ENCODE peak calls at places on chromosome 14, in five cellular contexts. One of them, this sample, is unnamed.
A peak's percentile ranks its signal among the peaks of the same experiment; 100 is the strongest.

GRCh38 chr14:74459289-74459946 is 33.4 kb upstream of the SYNDIG1L start:
- DNase-seq in GM23338: peak; percentile 81
- DNase-seq in cardiac muscle cell: peak; percentile 47
- DNase-seq in heart right ventricle: no peak
- DNase-seq in astrocyte: peak; percentile 23
- DNase-seq in this sample: peak; percentile 64

GRCh38 chr14:88533203-88533602 is 21.6 kb downstream of the PTPN21 start:
- DNase-seq in GM23338: peak; percentile 41
- DNase-seq in cardiac muscle cell: no peak
- DNase-seq in heart right ventricle: no peak
- DNase-seq in astrocyte: no peak
- DNase-seq in this sample: no peak

GRCh38 chr14:51035611-51036192 is 59.2 kb downstream of the TRIM9 start:
- DNase-seq in GM23338: no peak
- DNase-seq in cardiac muscle cell: no peak
- DNase-seq in heart right ventricle: no peak
- DNase-seq in astrocyte: no peak
- DNase-seq in this sample: no peak

GRCh38 chr14:88030892-88031291 is 26.0 kb downstream of the GPR65 start:
- DNase-seq in GM23338: no peak
- DNase-seq in cardiac muscle cell: no peak
- DNase-seq in heart right ventricle: no peak
- DNase-seq in astrocyte: no peak
- DNase-seq in this sample: no peak

GRCh38 chr14:31876741-31877140 is 200.4 kb upstream of the ARHGAP5 start:
- DNase-seq in GM23338: no peak
- DNase-seq in cardiac muscle cell: no peak
- DNase-seq in heart right ventricle: no peak
- DNase-seq in astrocyte: no peak
- DNase-seq in this sample: no peak

GRCh38 chr14:88576222-88576621 is 13.4 kb downstream of the ZC3H14 start:
- DNase-seq in GM23338: no peak
- DNase-seq in cardiac muscle cell: no peak
- DNase-seq in heart right ventricle: no peak
- DNase-seq in astrocyte: no peak
- DNase-seq in this sample: no peak

GRCh38 chr14:99344051-99344450 is 72.1 kb upstream of the BCL11B start:
- DNase-seq in GM23338: no peak
- DNase-seq in cardiac muscle cell: no peak
- DNase-seq in heart right ventricle: no peak
- DNase-seq in astrocyte: no peak
- DNase-seq in this sample: no peak

GRCh38 chr14:51394391-51394790 is 154.3 kb downstream of the TMX1 start:
- DNase-seq in GM23338: no peak
- DNase-seq in cardiac muscle cell: no peak
- DNase-seq in heart right ventricle: no peak
- DNase-seq in astrocyte: no peak
- DNase-seq in this sample: no peak

GRCh38 chr14:72543325-72543724 is 350.6 kb downstream of the DPF3 start:
- DNase-seq in GM23338: no peak
- DNase-seq in cardiac muscle cell: no peak
- DNase-seq in heart right ventricle: no peak
- DNase-seq in astrocyte: no peak
- DNase-seq in this sample: no peak

GRCh38 chr14:90301122-90301521 is 30.6 kb downstream of the NRDE2 start:
- DNase-seq in GM23338: no peak
- DNase-seq in cardiac muscle cell: no peak
- DNase-seq in heart right ventricle: no peak
- DNase-seq in astrocyte: no peak
- DNase-seq in this sample: no peak

GRCh38 chr14:50594577-50595316 is 34.8 kb downstream of the ATL1 start:
- DNase-seq in GM23338: peak; percentile 13
- DNase-seq in cardiac muscle cell: no peak
- DNase-seq in heart right ventricle: no peak
- DNase-seq in astrocyte: no peak
- DNase-seq in this sample: no peak

GRCh38 chr14:74945261-74945851 is 10.0 kb downstream of the PGF start:
- DNase-seq in GM23338: peak; percentile 92
- DNase-seq in cardiac muscle cell: peak; percentile 60
- DNase-seq in heart right ventricle: no peak
- DNase-seq in astrocyte: no peak
- DNase-seq in this sample: peak; percentile 60

GRCh38 chr14:73180385-73180805 is 44.1 kb downstream of the PSEN1 start:
- DNase-seq in GM23338: no peak
- DNase-seq in cardiac muscle cell: no peak
- DNase-seq in heart right ventricle: no peak
- DNase-seq in astrocyte: peak; percentile 53
- DNase-seq in this sample: no peak

GRCh38 chr14:52106853-52107252 is 38.0 kb upstream of the NID2 start:
- DNase-seq in GM23338: no peak
- DNase-seq in cardiac muscle cell: no peak
- DNase-seq in heart right ventricle: no peak
- DNase-seq in astrocyte: no peak
- DNase-seq in this sample: no peak

GRCh38 chr14:99838555-99839193 is 45.5 kb downstream of the EML1 start:
- DNase-seq in GM23338: peak; percentile 94
- DNase-seq in cardiac muscle cell: peak; percentile 75
- DNase-seq in heart right ventricle: no peak
- DNase-seq in astrocyte: peak; percentile 47
- DNase-seq in this sample: no peak

GRCh38 chr14:68808696-68809095 is 15.8 kb upstream of the ZFP36L1 start:
- DNase-seq in GM23338: no peak
- DNase-seq in cardiac muscle cell: no peak
- DNase-seq in heart right ventricle: no peak
- DNase-seq in astrocyte: no peak
- DNase-seq in this sample: no peak

GRCh38 chr14:87992349-87992719 is 648 bp downstream of the GALC start:
- DNase-seq in GM23338: peak; percentile 50
- DNase-seq in cardiac muscle cell: no peak
- DNase-seq in heart right ventricle: no peak
- DNase-seq in astrocyte: no peak
- DNase-seq in this sample: no peak

GRCh38 chr14:35196571-35196970 is 74.2 kb downstream of the PRORP start:
- DNase-seq in GM23338: no peak
- DNase-seq in cardiac muscle cell: no peak
- DNase-seq in heart right ventricle: no peak
- DNase-seq in astrocyte: no peak
- DNase-seq in this sample: no peak

GRCh38 chr14:105861985-105862465 is 335.6 kb downstream of the TMEM121 start:
- DNase-seq in GM23338: no peak
- DNase-seq in cardiac muscle cell: no peak
- DNase-seq in heart right ventricle: no peak
- DNase-seq in astrocyte: no peak
- DNase-seq in this sample: peak; percentile 6

GRCh38 chr14:26856832-26857508 is 259.1 kb upstream of the NOVA1 start:
- DNase-seq in GM23338: no peak
- DNase-seq in cardiac muscle cell: no peak
- DNase-seq in heart right ventricle: no peak
- DNase-seq in astrocyte: no peak
- DNase-seq in this sample: no peak

GRCh38 chr14:103748539-103748867 is 32.9 kb downstream of the ZFYVE21 start:
- DNase-seq in GM23338: no peak
- DNase-seq in cardiac muscle cell: no peak
- DNase-seq in heart right ventricle: no peak
- DNase-seq in astrocyte: no peak
- DNase-seq in this sample: no peak

GRCh38 chr14:103552011-103552797 is 10.3 kb downstream of the BAG5 start:
- DNase-seq in GM23338: no peak
- DNase-seq in cardiac muscle cell: no peak
- DNase-seq in heart right ventricle: no peak
- DNase-seq in astrocyte: peak; percentile 67
- DNase-seq in this sample: peak; percentile 73

GRCh38 chr14:105351920-105352871 is 37.6 kb downstream of the PACS2 start:
- DNase-seq in GM23338: peak; percentile 95
- DNase-seq in cardiac muscle cell: peak; percentile 91
- DNase-seq in heart right ventricle: peak; percentile 84
- DNase-seq in astrocyte: peak; percentile 63
- DNase-seq in this sample: peak; percentile 85

GRCh38 chr14:71426001-71426400 is 506.2 kb upstream of the RGS6 start:
- DNase-seq in GM23338: no peak
- DNase-seq in cardiac muscle cell: no peak
- DNase-seq in heart right ventricle: no peak
- DNase-seq in astrocyte: no peak
- DNase-seq in this sample: no peak

GRCh38 chr14:24080888-24081738 is 9.8 kb downstream of the CPNE6 start:
- DNase-seq in GM23338: peak; percentile 81
- DNase-seq in cardiac muscle cell: peak; percentile 74
- DNase-seq in heart right ventricle: peak; percentile 31
- DNase-seq in astrocyte: peak; percentile 8
- DNase-seq in this sample: peak; percentile 69

GRCh38 chr14:72261068-72261467 is 328.8 kb downstream of the RGS6 start:
- DNase-seq in GM23338: no peak
- DNase-seq in cardiac muscle cell: no peak
- DNase-seq in heart right ventricle: no peak
- DNase-seq in astrocyte: no peak
- DNase-seq in this sample: no peak

GRCh38 chr14:61396694-61397093 is 75.3 kb downstream of the PRKCH start:
- DNase-seq in GM23338: no peak
- DNase-seq in cardiac muscle cell: no peak
- DNase-seq in heart right ventricle: no peak
- DNase-seq in astrocyte: no peak
- DNase-seq in this sample: no peak

GRCh38 chr14:80047761-80048160 is 163.5 kb downstream of the DIO2 start:
- DNase-seq in GM23338: no peak
- DNase-seq in cardiac muscle cell: peak; percentile 4
- DNase-seq in heart right ventricle: no peak
- DNase-seq in astrocyte: no peak
- DNase-seq in this sample: no peak

GRCh38 chr14:83300454-83301064 is 1766.9 kb upstream of the SEL1L start:
- DNase-seq in GM23338: peak; percentile 47
- DNase-seq in cardiac muscle cell: peak; percentile 47
- DNase-seq in heart right ventricle: no peak
- DNase-seq in astrocyte: peak; percentile 2
- DNase-seq in this sample: no peak

GRCh38 chr14:74563233-74563585 is 48.8 kb downstream of the LTBP2 start:
- DNase-seq in GM23338: no peak
- DNase-seq in cardiac muscle cell: no peak
- DNase-seq in heart right ventricle: no peak
- DNase-seq in astrocyte: no peak
- DNase-seq in this sample: no peak

GRCh38 chr14:90714811-90715210 is 101.4 kb downstream of the TTC7B start:
- DNase-seq in GM23338: no peak
- DNase-seq in cardiac muscle cell: no peak
- DNase-seq in heart right ventricle: no peak
- DNase-seq in astrocyte: peak; percentile 25
- DNase-seq in this sample: no peak

GRCh38 chr14:32757568-32757967 is 181.1 kb upstream of the NPAS3 start:
- DNase-seq in GM23338: no peak
- DNase-seq in cardiac muscle cell: no peak
- DNase-seq in heart right ventricle: no peak
- DNase-seq in astrocyte: peak; percentile 32
- DNase-seq in this sample: no peak

GRCh38 chr14:23069413-23069806 is 12.1 kb upstream of the CDH24 start:
- DNase-seq in GM23338: no peak
- DNase-seq in cardiac muscle cell: no peak
- DNase-seq in heart right ventricle: no peak
- DNase-seq in astrocyte: no peak
- DNase-seq in this sample: no peak

GRCh38 chr14:23070262-23071129 is 13.2 kb upstream of the CDH24 start:
- DNase-seq in GM23338: no peak
- DNase-seq in cardiac muscle cell: peak; percentile 19
- DNase-seq in heart right ventricle: no peak
- DNase-seq in astrocyte: no peak
- DNase-seq in this sample: no peak

GRCh38 chr14:23074906-23075305 is 17.6 kb upstream of the CDH24 start:
- DNase-seq in GM23338: no peak
- DNase-seq in cardiac muscle cell: no peak
- DNase-seq in heart right ventricle: no peak
- DNase-seq in astrocyte: no peak
- DNase-seq in this sample: no peak

GRCh38 chr14:23071244-23071974 is 14.1 kb upstream of the CDH24 start:
- DNase-seq in GM23338: peak; percentile 95
- DNase-seq in cardiac muscle cell: peak; percentile 93
- DNase-seq in heart right ventricle: peak; percentile 87
- DNase-seq in astrocyte: peak; percentile 93
- DNase-seq in this sample: peak; percentile 92

GRCh38 chr14:23071975-23072539 is 14.7 kb upstream of the CDH24 start:
- DNase-seq in GM23338: peak; percentile 62
- DNase-seq in cardiac muscle cell: peak; percentile 74
- DNase-seq in heart right ventricle: no peak
- DNase-seq in astrocyte: no peak
- DNase-seq in this sample: no peak
- H3K36me3 ChIP-seq in GM23338: peaks cover 39% of the 10 kb centered on the region
- H3K36me3 ChIP-seq in cardiac muscle cell: peaks cover 34% of the 10 kb centered on the region
- H3K36me3 ChIP-seq in heart right ventricle: peaks cover 79% of the 10 kb centered on the region
- H3K36me3 ChIP-seq in astrocyte: peaks cover 43% of the 10 kb centered on the region
- H3K36me3 ChIP-seq in this sample: no peaks in the 10 kb centered on the region

GRCh38 chr14:101358726-101359125 is 202.6 kb upstream of the DIO3 start:
- DNase-seq in GM23338: no peak
- DNase-seq in cardiac muscle cell: no peak
- DNase-seq in heart right ventricle: no peak
- DNase-seq in astrocyte: no peak
- DNase-seq in this sample: no peak
- H3K4me1 ChIP-seq in GM23338: no peaks in the 10 kb centered on the region
- H3K4me1 ChIP-seq in cardiac muscle cell: no peaks in the 10 kb centered on the region
- H3K4me1 ChIP-seq in heart right ventricle: no peaks in the 10 kb centered on the region
- H3K4me1 ChIP-seq in astrocyte: no peaks in the 10 kb centered on the region
- H3K4me1 ChIP-seq in this sample: peaks cover 30% of the 10 kb centered on the region

GRCh38 chr14:95111507-95112164 is 45.7 kb downstream of the DICER1 start:
- DNase-seq in GM23338: no peak
- DNase-seq in cardiac muscle cell: no peak
- DNase-seq in heart right ventricle: no peak
- DNase-seq in astrocyte: no peak
- DNase-seq in this sample: no peak
- H3K36me3 ChIP-seq in GM23338: peaks cover 2% of the 10 kb centered on the region
- H3K36me3 ChIP-seq in cardiac muscle cell: peaks cover 36% of the 10 kb centered on the region
- H3K36me3 ChIP-seq in heart right ventricle: peaks cover 100% of the 10 kb centered on the region
- H3K36me3 ChIP-seq in astrocyte: peaks cover 31% of the 10 kb centered on the region
- H3K36me3 ChIP-seq in this sample: no peaks in the 10 kb centered on the region

DNA sequence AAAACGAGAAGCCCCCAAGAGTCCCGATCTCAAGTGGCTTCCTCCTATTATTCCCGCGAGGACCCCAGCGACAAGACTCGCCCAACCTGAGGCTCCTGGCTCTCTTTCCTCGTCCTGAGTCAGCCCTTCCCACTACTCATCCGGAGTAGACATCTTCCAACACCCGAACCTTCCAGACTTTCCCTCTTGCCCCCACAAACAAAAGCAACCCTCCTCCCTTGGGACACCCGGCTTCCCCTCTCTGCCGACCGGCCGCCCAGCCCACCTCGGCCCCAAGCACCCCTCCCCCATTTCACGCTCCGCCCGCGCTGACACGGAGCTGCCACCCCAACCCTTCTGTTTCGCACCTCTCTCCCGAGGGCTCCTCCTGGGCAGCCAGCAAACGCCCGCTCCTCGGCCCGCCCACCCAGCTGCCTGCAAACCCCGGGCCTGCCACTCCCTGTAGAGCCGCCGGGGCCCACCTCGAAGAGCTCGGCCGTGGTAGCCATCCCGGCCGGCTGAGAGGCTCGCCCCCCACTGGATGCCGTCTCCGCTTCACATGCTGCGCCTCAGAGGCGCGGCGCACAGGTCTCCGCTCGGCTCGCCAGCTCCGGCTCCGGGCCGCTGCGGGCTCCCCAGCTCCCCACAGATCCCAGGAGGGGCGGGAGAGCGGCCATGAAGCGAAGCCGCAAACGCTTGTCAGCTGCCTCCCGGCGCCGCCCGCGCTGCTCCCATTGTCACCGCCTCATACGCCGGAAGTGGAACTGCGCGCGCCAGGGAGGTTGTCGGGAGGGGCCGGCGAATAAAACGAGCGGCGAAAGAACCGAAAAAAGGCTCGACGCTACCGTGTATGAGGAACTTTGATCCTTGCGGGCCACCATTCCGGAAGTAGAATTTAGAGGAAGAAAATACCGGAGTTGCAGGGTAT is at the start of the genes AP5M1 and EXOC5:
- DNase-seq in GM23338: peak; percentile 98
- DNase-seq in cardiac muscle cell: peak; percentile 96
- DNase-seq in heart right ventricle: peak; percentile 95
- DNase-seq in astrocyte: peak; percentile 91
- DNase-seq in this sample: peak; percentile 96
- H3K4me1 ChIP-seq in GM23338: peaks cover 20% of the 10 kb centered on the region
- H3K4me1 ChIP-seq in cardiac muscle cell: peaks cover 29% of the 10 kb centered on the region
- H3K4me1 ChIP-seq in heart right ventricle: peaks cover 60% of the 10 kb centered on the region
- H3K4me1 ChIP-seq in astrocyte: peaks cover 9% of the 10 kb centered on the region
- H3K4me1 ChIP-seq in this sample: peaks cover 27% of the 10 kb centered on the region